ENCODE peak calls at places on chromosomes 7 and 10, in five cellular contexts. L, C, H, Y and V are unnamed samples.

GRCh38 chr7:79452495-79453265 is 787 bp downstream of the MAGI2 start:
- DNase-seq in L (no peak), C (no peak), H (peak), Y (no peak), V (no peak)

GRCh38 chr10:122632031-122632430 is 67.6 kb downstream of the C10orf120 start:
- DNase-seq in L (no peak), C (no peak), H (no peak), Y (no peak), V (no peak)

GRCh38 chr7:41810258-41810576 is 107.3 kb upstream of the INHBA start:
- DNase-seq in L (no peak), C (no peak), H (no peak), Y (no peak), V (no peak)

GRCh38 chr7:153276394-153276793 is 516.8 kb downstream of the ACTR3B start:
- DNase-seq in L (no peak), C (no peak), H (no peak), Y (no peak), V (no peak)

GRCh38 chr7:157553256-157553655 is 216.5 kb downstream of the DNAJB6 start:
- DNase-seq in L (no peak), C (no peak), H (no peak), Y (no peak), V (no peak)

GRCh38 chr10:112115781-112116385 is 67.7 kb downstream of the GPAM start:
- DNase-seq in L (no peak), C (peak), H (peak), Y (peak), V (peak)

GRCh38 chr7:100588438-100588837 is 2.3 kb downstream of the FBXO24 start:
- DNase-seq in L (no peak), C (no peak), H (peak), Y (peak), V (no peak)

GRCh38 chr7:47601881-47602249 is 20.0 kb upstream of the TNS3 start:
- DNase-seq in L (no peak), C (no peak), H (peak), Y (no peak), V (no peak)

GRCh38 chr7:100568936-100569844 is 4.5 kb downstream of the SAP25 start:
- DNase-seq in L (no peak), C (peak), H (peak), Y (no peak), V (peak)

GRCh38 chr7:16587785-16588184 is 57.8 kb downstream of the ANKMY2 start:
- DNase-seq in L (no peak), C (no peak), H (no peak), Y (no peak), V (no peak)

GRCh38 chr7:106620681-106621080 is 40.3 kb downstream of the CCDC71L start:
- DNase-seq in L (no peak), C (no peak), H (no peak), Y (no peak), V (peak)

GRCh38 chr10:69272620-69273019 is 5.7 kb upstream of the HK1 start:
- DNase-seq in L (no peak), C (no peak), H (peak), Y (no peak), V (no peak)

GRCh38 chr7:10122573-10123100 is 851.0 kb upstream of the PHF14 start:
- DNase-seq in L (no peak), C (no peak), H (no peak), Y (no peak), V (no peak)

GRCh38 chr10:116255931-116256748 is 16.9 kb downstream of the GFRA1 start:
- DNase-seq in L (no peak), C (no peak), H (peak), Y (no peak), V (peak)

GRCh38 chr7:106568680-106569499 is 92.1 kb downstream of the CCDC71L start:
- DNase-seq in L (no peak), C (no peak), H (peak), Y (peak), V (peak)

GRCh38 chr7:56229631-56230030 is 113.4 kb upstream of the NUPR2 start:
- DNase-seq in L (no peak), C (no peak), H (no peak), Y (no peak), V (no peak)

GRCh38 chr10:43407148-43407575 is 1.8 kb downstream of the HNRNPF start:
- DNase-seq in L (no peak), C (peak), H (peak), Y (no peak), V (no peak)

GRCh38 chr10:102919237-102919959 is 1.3 kb downstream of the CNNM2 start:
- DNase-seq in L (no peak), C (no peak), H (no peak), Y (no peak), V (no peak)

GRCh38 chr7:117828831-117829230 is 44.4 kb downstream of the CTTNBP2 start:
- DNase-seq in L (no peak), C (no peak), H (peak), Y (no peak), V (no peak)

GRCh38 chr10:30160431-30160982 is 101.1 kb upstream of the JCAD start:
- DNase-seq in L (no peak), C (no peak), H (no peak), Y (peak), V (no peak)

GRCh38 chr10:110840225-110840922 is 31.4 kb upstream of the PDCD4 start:
- DNase-seq in L (no peak), C (no peak), H (no peak), Y (no peak), V (peak)